ENCODE peak calls at places on chromosomes 4 and X, in eight cellular contexts. Z is HCT116, Y is A549, I is K562, P is Panc1, U is GM12878, G is HepG2, M is GM23338. R is an unnamed sample.

GRCh38 chr4:151690884-151691283 is 69.9 kb downstream of the GATB start:
- DNase-seq in M (no peak), U (no peak), Z (no peak), G (no peak), Y (no peak), I (no peak), P (no peak), R (no peak)

GRCh38 chr4:1244081-1244977 is 4.6 kb downstream of the CTBP1 start:
- DNase-seq in Y (no peak), U (no peak), M (no peak), G (no peak), P (no peak), I (peak), Z (no peak), R (no peak)

GRCh38 chrX:107700317-107700774 is 72.0 kb downstream of the PRPS1 start:
- DNase-seq in P (no peak), Z (no peak), Y (no peak), I (no peak), G (no peak), U (no peak), M (no peak), R (no peak)

GRCh38 chr4:6349896-6350295 is 80.2 kb downstream of the WFS1 start:
- DNase-seq in U (no peak), Y (no peak), G (no peak), Z (no peak), I (no peak), P (no peak), M (no peak), R (no peak)

GRCh38 chr4:23070848-23071570 is 378.3 kb downstream of the GBA3 start:
- DNase-seq in G (no peak), Z (no peak), I (no peak), Y (no peak), P (no peak), M (no peak), U (no peak), R (no peak)

GRCh38 chrX:125306335-125306866 is 13.3 kb upstream of the TEX13C start:
- DNase-seq in U (no peak), Z (no peak), I (no peak), G (no peak), M (no peak), Y (no peak), P (no peak), R (no peak)

GRCh38 chrX:119401569-119401968 is 2.4 kb downstream of the SLC25A43 start:
- DNase-seq in G (no peak), Z (no peak), U (no peak), M (no peak), P (no peak), Y (no peak), I (no peak), R (no peak)

GRCh38 chr4:168610911-168611530 is 114.2 kb downstream of the PALLD start:
- DNase-seq in G (no peak), Y (no peak), Z (no peak), U (no peak), M (no peak), I (no peak), P (no peak), R (no peak)

GRCh38 chrX:117707948-117708743 is 408.5 kb downstream of the KLHL13 start:
- DNase-seq in I (no peak), G (no peak), Y (no peak), Z (no peak), U (no peak), M (no peak), P (no peak), R (no peak)

GRCh38 chrX:128816919-128817318 is 706.4 kb downstream of the SMARCA1 start:
- DNase-seq in U (no peak), G (peak), Y (no peak), M (peak), Z (no peak), I (peak), P (no peak), R (no peak)

GRCh38 chr4:184849184-184849583 is 23.4 kb upstream of the ACSL1 start:
- DNase-seq in M (no peak), I (no peak), P (no peak), U (no peak), G (no peak), Y (no peak), Z (no peak), R (no peak)

GRCh38 chr4:179040259-179040658 is 1598.0 kb upstream of the AGA start:
- DNase-seq in I (no peak), U (no peak), Z (no peak), G (no peak), P (no peak), M (peak), Y (no peak), R (no peak)

GRCh38 chr4:113586072-113586471 is 175.5 kb downstream of the CAMK2D start:
- DNase-seq in Y (no peak), P (no peak), I (no peak), U (no peak), Z (no peak), M (no peak), G (no peak), R (no peak)

GRCh38 chrX:95721011-95721410 is 963.6 kb upstream of the DIAPH2 start:
- DNase-seq in I (no peak), U (no peak), P (no peak), Z (no peak), G (no peak), M (no peak), Y (no peak), R (no peak)

GRCh38 chr4:8340721-8341680 is 71.4 kb downstream of the HTRA3 start:
- DNase-seq in U (no peak), G (no peak), P (no peak), Z (no peak), I (no peak), Y (no peak), M (no peak), R (no peak)

GRCh38 chr4:14888790-14889189 is 113.5 kb upstream of the CPEB2 start:
- DNase-seq in I (no peak), G (no peak), M (no peak), Z (no peak), Y (peak), U (no peak), P (no peak), R (no peak)

GRCh38 chr4:99300934-99301333 is 10.1 kb upstream of the ADH1A start:
- DNase-seq in I (peak), U (no peak), P (no peak), G (peak), Z (no peak), M (no peak), Y (peak), R (no peak)

GRCh38 chr4:74543247-74543670 is 98.3 kb downstream of the AREG start:
- DNase-seq in Z (no peak), G (no peak), P (no peak), U (peak), I (no peak), Y (no peak), M (no peak), R (no peak)

GRCh38 chr4:85741921-85742591 is 267.1 kb downstream of the ARHGAP24 start:
- DNase-seq in Z (no peak), Y (no peak), U (no peak), P (no peak), G (no peak), M (no peak), I (no peak), R (no peak)

GRCh38 chr4:139223682-139224317 is 46.8 kb upstream of the ELF2 start:
- DNase-seq in Z (no peak), P (no peak), I (no peak), U (no peak), M (no peak), Y (no peak), G (no peak), R (peak)

GRCh38 chr4:16667464-16667863 is 231.0 kb downstream of the LDB2 start:
- DNase-seq in I (no peak), Y (no peak), Z (no peak), G (no peak), U (no peak), P (no peak), M (no peak), R (no peak)

GRCh38 chr4:766152-766515 is 59.8 kb downstream of the CPLX1 start:
- DNase-seq in I (no peak), M (no peak), P (no peak), Z (no peak), Y (peak), U (no peak), G (no peak), R (no peak)

GRCh38 chr4:8079031-8079885 is 79.4 kb downstream of the ABLIM2 start:
- DNase-seq in P (no peak), G (no peak), U (no peak), Y (peak), I (peak), M (no peak), Z (no peak), R (peak)

GRCh38 chr4:114027596-114027995 is 48.1 kb upstream of the ARSJ start:
- DNase-seq in U (no peak), G (no peak), P (no peak), I (no peak), M (no peak), Z (no peak), Y (no peak), R (no peak)

DNA sequence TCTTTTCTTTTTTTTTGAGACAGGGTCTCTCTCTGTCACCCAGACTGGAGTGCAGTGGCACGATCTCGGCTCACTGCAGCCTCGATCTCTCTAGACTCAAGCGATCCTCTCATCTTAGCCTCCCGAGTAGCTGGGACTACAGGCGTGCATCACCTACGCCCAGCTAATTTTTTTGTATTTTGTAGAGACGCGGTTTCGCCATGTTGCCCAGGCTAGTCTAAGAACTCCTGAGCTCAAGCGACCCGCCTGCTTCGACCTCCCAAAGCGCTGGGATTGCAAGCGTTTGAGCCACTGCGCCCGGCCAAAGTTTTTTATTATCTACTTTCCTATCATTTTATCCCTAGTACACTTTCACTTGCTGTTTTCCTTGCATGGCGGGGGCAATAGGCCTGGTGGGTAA is 1.4 kb downstream of the UBA6 start:
- DNase-seq in M (no peak), G (no peak), Y (no peak), U (no peak), I (no peak), Z (no peak), P (no peak), R (peak)
- H3K4me3 ChIP-seq in M (peak), G (peak), Y (peak), U (peak), I (peak), Z (peak), P (peak), R (peak)

DNA sequence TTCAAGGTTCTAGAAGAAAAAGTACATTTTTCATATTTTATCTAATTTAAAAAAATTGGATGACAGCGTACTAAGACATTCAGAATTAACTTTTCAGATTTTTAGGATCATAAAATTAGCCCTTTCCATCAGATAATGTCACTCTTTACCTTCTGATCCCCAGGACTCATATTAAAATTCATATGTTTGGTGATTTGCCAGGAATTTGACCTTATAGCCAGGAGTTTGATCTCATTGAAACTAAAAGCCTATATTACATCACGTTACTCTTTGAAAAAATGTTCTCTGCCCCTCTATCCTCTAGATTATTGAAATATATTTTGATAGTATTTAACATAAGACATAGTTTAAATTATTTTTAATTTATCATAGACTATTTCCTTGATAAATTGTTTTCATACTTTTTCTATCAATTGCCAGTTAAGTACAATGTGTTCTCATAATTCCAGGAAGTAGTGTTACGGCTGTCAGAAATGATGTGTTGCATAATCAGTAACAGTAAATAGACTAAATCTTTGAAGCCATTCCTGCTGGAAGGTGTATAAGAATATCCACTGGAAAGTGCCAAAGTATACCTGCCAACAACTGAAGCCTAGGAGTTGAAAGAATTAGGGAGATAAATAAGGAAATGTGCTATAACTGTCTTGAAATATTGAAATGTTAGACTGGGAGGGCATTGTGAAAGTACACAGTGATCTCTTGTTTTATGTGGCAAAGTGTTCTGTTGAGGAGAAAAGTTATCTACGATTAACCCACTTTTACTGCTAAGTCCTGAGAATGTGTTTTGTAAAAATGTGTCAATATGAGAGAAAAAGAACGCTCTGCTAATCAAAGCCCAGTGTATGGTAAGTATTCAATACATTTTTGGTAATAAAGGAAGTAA is 32.9 kb upstream of the PDGFC start:
- DNase-seq in Z (no peak), M (no peak), G (no peak), I (no peak), P (no peak), Y (no peak), U (no peak), R (no peak)
- H3K27ac ChIP-seq in Z (no peak), M (no peak), G (no peak), I (no peak), P (no peak), Y (no peak), U (no peak), R (no peak)

GRCh38 chr4:2830632-2831610 is 12.7 kb upstream of the ADD1 start:
- DNase-seq in P (no peak), G (no peak), Y (no peak), M (no peak), U (no peak), I (no peak), Z (no peak), R (no peak)

GRCh38 chr4:2828758-2829181 is 14.9 kb upstream of the ADD1 start:
- DNase-seq in U (no peak), Y (no peak), I (no peak), G (no peak), P (no peak), M (no peak), Z (no peak), R (no peak)

GRCh38 chr4:2829933-2830451 is 13.7 kb upstream of the ADD1 start:
- DNase-seq in Z (no peak), I (no peak), G (no peak), U (no peak), P (no peak), M (no peak), Y (no peak), R (no peak)

GRCh38 chr4:2827874-2828751 is 15.5 kb upstream of the ADD1 start:
- DNase-seq in I (no peak), P (no peak), U (no peak), G (no peak), Z (no peak), M (no peak), Y (no peak), R (no peak)

DNA sequence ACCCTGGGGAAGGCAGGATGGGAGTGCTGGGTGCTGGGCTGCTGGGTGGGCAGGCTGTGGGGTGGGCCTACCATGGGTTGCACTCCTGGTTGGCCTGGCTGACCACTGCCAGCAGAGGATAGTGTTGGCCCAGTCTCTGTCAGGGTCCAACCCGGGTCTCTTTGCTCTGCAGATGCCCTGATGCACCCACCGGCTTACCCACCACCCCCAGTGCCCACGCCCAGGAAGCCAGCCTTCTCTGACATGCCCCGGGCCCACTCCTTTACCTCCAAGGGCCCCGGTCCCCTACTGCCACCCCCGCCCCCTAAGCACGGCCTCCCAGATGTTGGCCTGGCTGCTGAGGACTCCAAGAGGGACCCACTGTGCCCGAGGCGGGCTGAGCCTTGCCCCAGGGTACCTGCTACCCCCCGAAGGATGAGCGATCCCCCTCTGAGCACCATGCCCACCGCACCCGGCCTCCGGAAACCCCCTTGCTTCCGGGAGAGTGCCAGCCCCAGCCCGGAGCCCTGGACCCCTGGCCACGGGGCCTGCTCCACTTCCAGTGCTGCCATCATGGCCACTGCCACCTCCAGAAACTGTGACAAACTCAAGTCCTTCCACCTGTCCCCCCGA is 14.2 kb upstream of the ADD1 start:
- DNase-seq in I (no peak), P (no peak), G (no peak), Z (no peak), Y (no peak), M (no peak), U (no peak), R (no peak)
- TF ChIP-seq REST in I (no peak), P (no peak), G (no peak), Z (no peak), Y (no peak), M (no peak), U (no peak), R (no peak)

DNA sequence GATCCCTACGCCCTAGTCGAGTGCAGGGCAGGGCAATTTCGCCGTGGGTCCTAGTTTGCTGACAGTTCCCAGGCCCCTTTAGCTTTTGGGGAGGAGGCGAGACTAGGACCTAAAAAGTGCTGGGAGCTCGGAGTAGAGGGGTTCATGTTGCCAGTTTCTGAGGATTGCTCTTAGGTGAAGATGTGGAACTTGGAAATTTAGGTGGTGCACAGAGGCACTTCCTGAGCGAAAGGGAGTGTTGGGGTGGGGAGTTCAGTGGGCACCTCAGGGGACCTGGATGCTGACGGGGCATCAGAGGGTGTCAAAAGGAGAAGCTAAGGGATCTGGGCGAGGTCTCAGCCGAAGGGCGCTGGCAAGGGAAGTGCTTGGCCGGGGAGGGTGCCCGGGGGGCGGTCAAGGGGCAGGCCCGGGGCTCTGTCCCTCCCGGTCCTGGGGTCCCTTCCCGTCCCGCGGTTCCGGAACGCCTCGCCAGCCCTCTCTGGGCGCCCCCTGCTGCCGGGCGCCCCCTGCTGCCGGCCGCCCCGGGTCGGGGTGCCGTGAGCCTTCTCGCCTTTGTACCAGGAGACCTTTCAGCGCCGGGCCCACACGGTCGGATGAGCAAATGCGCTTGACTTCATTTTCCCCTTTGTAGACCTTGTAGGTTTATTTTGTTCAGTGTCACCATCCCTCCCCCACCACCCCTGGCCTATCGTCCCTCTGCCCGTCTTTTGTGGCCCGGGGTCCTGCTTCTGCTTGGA is 3.0 kb upstream of the PHOX2B start:
- DNase-seq in U (no peak), G (no peak), Z (no peak), Y (no peak), I (peak), M (peak), P (no peak), R (no peak)
- H3K4me3 ChIP-seq in U (no peak), G (no peak), Z (no peak), Y (no peak), I (no peak), M (peak), P (no peak), R (no peak)

GRCh38 chrX:32448945-32449344 is 762.4 kb downstream of the DMD start:
- DNase-seq in U (peak), G (no peak), I (no peak), Y (no peak), P (no peak), Z (no peak), M (no peak), R (no peak)
- H3K27ac ChIP-seq in U (peak), G (no peak), I (no peak), Y (no peak), P (no peak), Z (no peak), M (no peak), R (peak)

GRCh38 chrX:101482296-101482695 is 3.0 kb upstream of the ARMCX4 start:
- DNase-seq in U (no peak), G (no peak), I (no peak), M (no peak), Y (no peak), P (no peak), Z (no peak), R (no peak)

GRCh38 chrX:101488796-101489195 is 3.5 kb downstream of the ARMCX4 start:
- DNase-seq in Z (no peak), Y (no peak), G (no peak), P (no peak), M (no peak), U (no peak), I (no peak), R (no peak)

GRCh38 chrX:101483705-101484104 is 1.6 kb upstream of the ARMCX4 start:
- DNase-seq in I (no peak), G (no peak), P (no peak), Y (no peak), Z (no peak), U (no peak), M (peak), R (no peak)

DNA sequence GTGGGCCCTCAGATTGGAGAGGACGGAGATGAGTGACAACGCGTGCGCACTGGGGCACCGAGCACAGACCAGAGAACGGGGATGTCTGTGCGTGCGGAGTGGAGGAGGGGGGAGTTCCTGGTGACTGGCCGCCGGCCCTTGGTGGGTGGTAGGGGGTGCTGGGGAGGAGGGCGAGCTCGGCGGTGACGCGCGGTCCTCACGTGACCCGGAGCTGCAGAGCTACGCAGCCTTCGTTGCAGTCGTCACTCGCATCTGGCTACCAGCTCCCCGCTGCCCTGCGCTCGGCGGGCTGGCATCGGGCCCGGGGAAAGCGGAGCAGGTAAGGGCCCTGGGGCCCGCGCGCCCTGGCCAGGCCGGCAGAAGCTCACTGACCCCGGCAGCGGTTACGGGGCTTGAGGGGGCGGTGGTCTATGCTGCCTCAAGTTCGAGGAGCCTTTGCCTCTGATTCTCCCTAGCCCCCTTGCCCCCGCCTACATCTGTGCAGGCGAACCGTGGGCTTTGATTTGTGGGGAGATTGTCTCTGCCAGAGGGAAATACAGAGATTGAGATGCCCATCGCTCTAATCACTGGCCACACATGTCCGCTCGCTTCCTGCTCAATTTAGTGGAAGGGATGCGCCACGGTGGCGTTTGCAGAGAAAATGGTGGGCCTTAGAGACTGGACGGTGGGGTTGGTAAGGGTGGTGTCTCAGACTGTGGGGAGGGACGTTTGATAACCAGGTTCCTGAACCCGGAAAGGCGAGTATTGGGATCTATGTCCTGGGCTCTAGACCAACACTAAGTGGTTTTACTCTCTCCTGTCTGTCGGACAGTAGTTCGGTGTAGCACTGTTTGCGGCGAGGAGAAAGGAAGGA is at the start of gene ARMCX4:
- DNase-seq in G (no peak), M (peak), Z (no peak), U (no peak), I (no peak), Y (no peak), P (no peak), R (no peak)
- TF ChIP-seq REST in G (no peak), M (no peak), Z (no peak), U (no peak), I (no peak), Y (no peak), P (no peak), R (no peak)

GRCh38 chrX:148504412-148504950 is 4.1 kb downstream of the AFF2 start:
- DNase-seq in P (no peak), M (peak), Y (no peak), Z (no peak), G (peak), I (no peak), U (no peak), R (no peak)
- H3K4me3 ChIP-seq in P (no peak), M (peak), Y (no peak), Z (no peak), G (no peak), I (no peak), U (no peak), R (no peak)